ENCODE peak calls at places on chromosomes 5 and 9, in six cellular contexts. D, V, J, X, R and W are unnamed samples.

GRCh38 chr5:180817847-180818246 is 15.2 kb upstream of the MGAT1 start:
- DNase-seq in V (peak; percentile 55), D (no peak), R (no peak), X (no peak), J (no peak), W (no peak)

GRCh38 chr9:115591584-115591984 is 473.6 kb upstream of the TNC start:
- DNase-seq in X (peak; percentile 85), J (no peak), V (no peak), R (no peak), D (no peak), W (no peak)

GRCh38 chr9:12771891-12772290 is 2.9 kb upstream of the LURAP1L start:
- DNase-seq in R (no peak), V (no peak), X (no peak), D (no peak), J (no peak), W (no peak)

GRCh38 chr5:123454236-123454911 is 31.2 kb upstream of the CEP120 start:
- DNase-seq in X (no peak), J (no peak), D (no peak), V (no peak), R (no peak), W (no peak)

GRCh38 chr5:76807296-76807695 is 11.5 kb upstream of the F2RL1 start:
- DNase-seq in X (no peak), V (no peak), D (no peak), R (no peak), J (no peak), W (no peak)

GRCh38 chr9:89410022-89410421 is 87.9 kb downstream of the SEMA4D start:
- DNase-seq in X (no peak), R (no peak), J (no peak), V (no peak), D (no peak), W (no peak)

GRCh38 chr9:124450241-124450924 is at the start of gene ADGRD2:
- DNase-seq in X (peak; percentile 4), R (no peak), J (peak; percentile 12), D (no peak), V (no peak), W (no peak)

GRCh38 chr9:93820667-93821306 is 134.4 kb downstream of the BARX1 start:
- DNase-seq in D (no peak), V (no peak), X (no peak), J (no peak), R (no peak), W (peak; percentile 69)

GRCh38 chr5:146788918-146789317 is 89.6 kb downstream of the PPP2R2B start:
- DNase-seq in R (no peak), J (no peak), V (no peak), X (no peak), D (no peak), W (no peak)

GRCh38 chr5:14202462-14202861 is 59.3 kb downstream of the TRIO start:
- DNase-seq in V (no peak), X (no peak), D (no peak), R (no peak), J (no peak), W (no peak)

GRCh38 chr5:179413086-179413690 is 67.9 kb upstream of the ADAMTS2 start:
- DNase-seq in X (no peak), V (peak; percentile 38), J (no peak), R (no peak), D (no peak), W (peak; percentile 47)

GRCh38 chr9:35726876-35727438 is 5.0 kb downstream of the TLN1 start:
- DNase-seq in J (no peak), R (no peak), X (no peak), D (no peak), V (no peak), W (no peak)

GRCh38 chr9:14314929-14315753 is 1.2 kb upstream of the NFIB start:
- DNase-seq in D (peak; percentile 83), J (no peak), R (no peak), V (peak; percentile 62), X (peak; percentile 97), W (no peak)

GRCh38 chr9:116656535-116656934 is 30.6 kb upstream of the TRIM32 start:
- DNase-seq in X (peak; percentile 63), J (no peak), R (no peak), D (no peak), V (no peak), W (no peak)

GRCh38 chr5:173498871-173499470 is 117.5 kb downstream of the BOD1 start:
- DNase-seq in D (no peak), V (no peak), J (no peak), X (no peak), R (no peak), W (peak; percentile 83)

GRCh38 chr9:128863647-128864046 is 18.1 kb downstream of the KYAT1 start:
- DNase-seq in V (peak; percentile 97), X (peak; percentile 15), D (peak; percentile 47), R (peak; percentile 76), J (peak; percentile 84), W (no peak)

GRCh38 chr5:134063421-134063820 is 51.1 kb upstream of the TCF7 start:
- DNase-seq in R (no peak), D (no peak), J (no peak), V (no peak), X (no peak), W (no peak)

GRCh38 chr5:170523129-170523497 is 19.3 kb downstream of the KCNIP1 start:
- DNase-seq in J (no peak), R (no peak), X (peak; percentile 36), D (peak; percentile 45), V (no peak), W (no peak)

GRCh38 chr5:169283887-169284286 is 17.1 kb downstream of the SLIT3 start:
- DNase-seq in V (no peak), J (no peak), X (no peak), R (no peak), D (no peak), W (no peak)